ENCODE peak calls at places on chromosomes 7 and 10, in seven cellular contexts. E, V, O, H, I, F and P are unnamed samples.

GRCh38 chr10:94108200-94108599 is 114.5 kb downstream of the PLCE1 start:
- DNase-seq in E (no peak), V (no peak), O (no peak), H (no peak), I (no peak), F (no peak), P (no peak)

GRCh38 chr10:49759787-49760551 is 2.2 kb downstream of the OGDHL start:
- DNase-seq in E (peak; percentile 18), V (no peak), O (no peak), H (no peak), I (no peak), F (no peak), P (no peak)

GRCh38 chr7:103343758-103344452 is 662 bp downstream of the DNAJC2 start:
- DNase-seq in E (no peak), V (no peak), O (peak; percentile 53), H (peak; percentile 23), I (no peak), F (peak; percentile 36), P (peak; percentile 42)

GRCh38 chr10:60914676-60915075 is 29.3 kb downstream of the RHOBTB1 start:
- DNase-seq in E (no peak), V (no peak), O (no peak), H (no peak), I (no peak), F (no peak), P (no peak)

GRCh38 chr10:95755511-95756004 is 405 bp upstream of the ENTPD1 start:
- DNase-seq in E (peak; percentile 49), V (no peak), O (peak; percentile 36), H (peak; percentile 13), I (no peak), F (no peak), P (peak; percentile 65)

GRCh38 chr7:23804707-23805106 is 94.7 kb downstream of the STK31 start:
- DNase-seq in E (no peak), V (no peak), O (no peak), H (no peak), I (no peak), F (no peak), P (no peak)

GRCh38 chr10:22228167-22228938 is 10.5 kb upstream of the EBLN1 start:
- DNase-seq in E (no peak), V (no peak), O (no peak), H (no peak), I (no peak), F (no peak), P (no peak)

GRCh38 chr7:135661311-135662122 is 797 bp upstream of the STMP1 start:
- DNase-seq in E (peak; percentile 25), V (no peak), O (peak; percentile 33), H (no peak), I (no peak), F (no peak), P (peak; percentile 38)

GRCh38 chr10:98030093-98030821 is at the start of gene CRTAC1:
- DNase-seq in E (peak; percentile 96), V (no peak), O (no peak), H (peak; percentile 91), I (peak; percentile 6), F (peak; percentile 84), P (peak; percentile 78)